ENCODE peak calls at places on chromosomes 12 and 14, in four cellular contexts. V, E, D and F are unnamed samples.

GRCh38 chr14:76724827-76725550 is 36.3 kb upstream of the VASH1 start:
- DNase-seq in V (no peak), D (no peak), E (no peak), F (no peak)

GRCh38 chr14:79278798-79279644 is 932.3 kb downstream of the DIO2 start:
- DNase-seq in D (no peak), E (no peak), V (peak), F (peak)

GRCh38 chr14:43665570-43666267 is 841.4 kb downstream of the FSCB start:
- DNase-seq in E (no peak), V (no peak), D (no peak), F (no peak)

GRCh38 chr12:18492372-18493025 is 231.2 kb downstream of the PIK3C2G start:
- DNase-seq in E (no peak), D (no peak), V (no peak), F (no peak)

GRCh38 chr14:72599579-72600470 is 294.1 kb downstream of the DPF3 start:
- DNase-seq in D (no peak), V (no peak), E (peak), F (no peak)

GRCh38 chr12:69059465-69060457 is 126.8 kb upstream of the CPM start:
- DNase-seq in E (no peak), D (peak), V (no peak), F (no peak)

GRCh38 chr14:96622926-96623325 is 120.7 kb downstream of the PAPOLA start:
- DNase-seq in D (no peak), E (no peak), V (no peak), F (no peak)

GRCh38 chr12:117805865-117806264 is 162.9 kb downstream of the KSR2 start:
- DNase-seq in E (no peak), V (no peak), D (no peak), F (no peak)

GRCh38 chr12:27436029-27436428 is 10.5 kb upstream of the SMCO2 start:
- DNase-seq in E (no peak), D (no peak), V (no peak), F (peak)

GRCh38 chr14:70186826-70187483 is 1.8 kb downstream of the SLC8A3 start:
- DNase-seq in V (peak), D (no peak), E (no peak), F (no peak)

GRCh38 chr12:89453121-89453520 is 71.5 kb downstream of the GALNT4 start:
- DNase-seq in E (no peak), D (no peak), V (no peak), F (no peak)

GRCh38 chr14:79274641-79275366 is 936.5 kb downstream of the DIO2 start:
- DNase-seq in V (no peak), D (no peak), E (no peak), F (no peak)

GRCh38 chr12:57389033-57389432 is 41.8 kb downstream of the R3HDM2 start:
- DNase-seq in E (no peak), V (no peak), D (peak), F (no peak)

GRCh38 chr14:63203015-63203414 is 1.2 kb upstream of the RHOJ start:
- DNase-seq in V (no peak), D (no peak), E (no peak), F (no peak)

GRCh38 chr12:80183939-80184338 is 84.6 kb downstream of the OTOGL start:
- DNase-seq in E (no peak), D (no peak), V (no peak), F (no peak)

GRCh38 chr12:28014196-28014595 is 41.7 kb upstream of the PTHLH start:
- DNase-seq in V (no peak), D (no peak), E (no peak), F (no peak)

GRCh38 chr14:57755018-57755521 is 110.8 kb downstream of the SLC35F4 start:
- DNase-seq in D (no peak), V (peak), E (no peak), F (no peak)

GRCh38 chr14:100825691-100826331 is at the start of gene MEG3:
- DNase-seq in D (no peak), E (no peak), V (no peak), F (no peak)

GRCh38 chr12:84738481-84738972 is 174.1 kb downstream of the SLC6A15 start:
- DNase-seq in D (no peak), E (no peak), V (no peak), F (no peak)

GRCh38 chr14:65131176-65131765 is 29.0 kb upstream of the MAX start:
- DNase-seq in D (peak), E (no peak), V (no peak), F (no peak)

GRCh38 chr12:122423258-122424165 is 1.0 kb upstream of the CLIP1 start:
- DNase-seq in E (no peak), D (peak), V (peak), F (no peak)

GRCh38 chr12:54398995-54399793 is 14.7 kb upstream of the ZNF385A start:
- DNase-seq in D (peak), V (peak), E (peak), F (no peak)

GRCh38 chr12:44960423-44960822 is 84.3 kb upstream of the NELL2 start:
- DNase-seq in E (no peak), V (peak), D (no peak), F (no peak)

GRCh38 chr14:103221781-103222358 is 98.6 kb downstream of the TNFAIP2 start:
- DNase-seq in D (no peak), V (no peak), E (no peak), F (no peak)

GRCh38 chr14:75242546-75243273 is 35.9 kb upstream of the FOS start:
- DNase-seq in V (no peak), D (no peak), E (no peak), F (no peak)

GRCh38 chr14:58796636-58797429 is 159.1 kb downstream of the DACT1 start:
- DNase-seq in E (no peak), V (peak), D (no peak), F (no peak)

GRCh38 chr14:21723431-21724045 is 49.9 kb upstream of the OR4E1 start:
- DNase-seq in V (peak), D (peak), E (peak), F (peak)

GRCh38 chr12:52202361-52203078 is 10.7 kb upstream of the KRT80 start:
- DNase-seq in D (no peak), V (no peak), E (no peak), F (no peak)

GRCh38 chr14:99656171-99656570 is 11.2 kb downstream of the HHIPL1 start:
- DNase-seq in E (no peak), V (no peak), D (no peak), F (no peak)

GRCh38 chr14:99653618-99654017 is 8.7 kb downstream of the HHIPL1 start:
- DNase-seq in D (no peak), E (no peak), V (no peak), F (no peak)

GRCh38 chr14:99651953-99652746 is 7.2 kb downstream of the HHIPL1 start:
- DNase-seq in V (no peak), E (no peak), D (no peak), F (no peak)

GRCh38 chr14:99655521-99655920 is 10.6 kb downstream of the HHIPL1 start:
- DNase-seq in E (no peak), D (no peak), V (no peak), F (no peak)

DNA sequence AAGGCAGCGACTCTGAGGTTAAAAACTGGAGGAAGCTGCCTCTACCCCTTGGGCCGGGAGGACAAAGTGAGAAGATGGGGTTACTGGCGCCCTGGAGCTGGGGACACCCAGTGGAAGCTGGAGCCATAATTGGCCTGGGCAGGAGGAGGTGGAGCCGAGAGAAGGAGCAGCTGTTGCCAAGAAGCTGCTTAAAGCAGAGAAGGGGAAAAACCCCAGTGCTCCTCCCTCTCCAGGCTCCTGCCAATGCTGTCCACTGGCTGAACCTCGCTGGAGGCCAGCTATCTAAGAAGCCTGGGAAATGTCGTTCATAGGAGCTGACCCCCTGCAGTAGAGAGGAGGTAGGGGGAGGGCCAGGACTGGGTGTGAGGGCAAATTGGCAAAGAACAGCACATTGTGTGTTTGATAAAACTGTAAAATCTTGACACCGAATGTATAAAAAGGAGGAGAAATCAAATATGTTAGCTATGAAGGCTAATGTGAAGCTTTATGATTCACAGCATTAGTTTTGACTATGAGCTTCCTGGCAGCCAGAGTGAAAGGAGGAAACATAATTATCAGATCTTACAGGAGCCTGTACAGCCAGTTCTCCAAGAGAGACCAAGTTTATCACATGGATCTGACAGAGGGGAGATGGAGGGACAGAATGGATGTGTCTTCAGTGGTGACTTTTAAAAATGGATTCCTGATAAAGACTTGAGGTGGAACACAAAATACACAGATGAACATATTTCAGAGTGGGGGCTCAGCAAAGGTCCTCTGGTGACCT is 9.5 kb downstream of the HHIPL1 start:
- DNase-seq in E (no peak), V (no peak), D (no peak), F (no peak)
- TF ChIP-seq ATF3 in E (no peak), V (no peak), D (no peak), F (no peak)

GRCh38 chr14:105616802-105617192 is 90.4 kb downstream of the TMEM121 start:
- DNase-seq in E (no peak), V (no peak), D (no peak), F (no peak)

GRCh38 chr14:105617201-105617777 is 90.9 kb downstream of the TMEM121 start:
- DNase-seq in D (no peak), E (no peak), V (no peak), F (no peak)

GRCh38 chr14:105627701-105628100 is 101.3 kb downstream of the TMEM121 start:
- DNase-seq in V (no peak), D (no peak), E (no peak), F (no peak)

GRCh38 chr14:105622329-105622955 is 96.1 kb downstream of the TMEM121 start:
- DNase-seq in V (no peak), D (no peak), E (no peak), F (no peak)
- TF ChIP-seq ATF3 in V (no peak), D (no peak), E (no peak), F (no peak)

GRCh38 chr14:68158640-68159039 is 339.1 kb downstream of the RAD51B start:
- DNase-seq in E (no peak), V (no peak), D (no peak), F (no peak)

GRCh38 chr14:68157971-68158371 is 338.4 kb downstream of the RAD51B start:
- DNase-seq in D (no peak), E (no peak), V (no peak), F (no peak)

GRCh38 chr14:68164723-68165122 is 345.1 kb downstream of the RAD51B start:
- DNase-seq in D (no peak), E (no peak), V (no peak), F (no peak)

GRCh38 chr14:68160269-68160668 is 340.7 kb downstream of the RAD51B start:
- DNase-seq in V (no peak), D (no peak), E (no peak), F (no peak)

DNA sequence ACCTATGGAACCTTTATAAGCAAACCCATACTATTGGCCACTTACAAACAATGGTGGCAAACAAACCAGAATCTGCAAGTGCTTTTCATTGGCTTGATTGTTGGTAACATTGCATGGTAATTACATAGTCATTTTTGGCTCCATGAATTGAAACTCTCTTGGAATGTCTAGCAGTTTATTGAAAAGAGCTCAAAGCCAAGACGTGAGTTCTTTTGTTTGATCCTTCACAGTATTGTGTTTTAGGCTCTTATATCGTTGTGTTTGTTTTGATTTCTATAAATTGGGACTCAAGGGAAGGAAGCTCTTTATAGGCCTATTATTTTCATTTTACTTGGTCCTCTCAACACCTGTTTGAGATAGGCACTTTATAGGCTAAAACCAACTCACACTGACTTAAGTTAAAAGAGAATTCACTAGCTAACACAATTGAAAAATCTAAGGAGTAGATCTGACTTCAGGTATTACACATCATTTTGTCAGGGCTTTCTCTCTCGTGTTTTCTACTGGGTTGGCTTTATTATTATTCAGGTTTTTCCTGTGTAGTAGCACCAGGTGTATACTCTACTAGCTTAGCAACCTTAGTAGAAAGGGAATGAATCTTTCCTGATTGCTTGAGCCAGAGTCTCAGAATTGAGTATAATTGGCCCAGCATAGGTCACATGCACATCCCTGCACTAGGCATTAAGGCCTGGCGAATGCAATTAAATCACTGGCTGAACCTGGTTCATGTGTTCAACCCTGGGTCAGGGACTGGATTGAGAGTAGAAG is 341.4 kb downstream of the RAD51B start:
- DNase-seq in D (no peak), V (no peak), E (no peak), F (no peak)
- TF ChIP-seq ATF3 in D (no peak), V (no peak), E (no peak), F (no peak)

DNA sequence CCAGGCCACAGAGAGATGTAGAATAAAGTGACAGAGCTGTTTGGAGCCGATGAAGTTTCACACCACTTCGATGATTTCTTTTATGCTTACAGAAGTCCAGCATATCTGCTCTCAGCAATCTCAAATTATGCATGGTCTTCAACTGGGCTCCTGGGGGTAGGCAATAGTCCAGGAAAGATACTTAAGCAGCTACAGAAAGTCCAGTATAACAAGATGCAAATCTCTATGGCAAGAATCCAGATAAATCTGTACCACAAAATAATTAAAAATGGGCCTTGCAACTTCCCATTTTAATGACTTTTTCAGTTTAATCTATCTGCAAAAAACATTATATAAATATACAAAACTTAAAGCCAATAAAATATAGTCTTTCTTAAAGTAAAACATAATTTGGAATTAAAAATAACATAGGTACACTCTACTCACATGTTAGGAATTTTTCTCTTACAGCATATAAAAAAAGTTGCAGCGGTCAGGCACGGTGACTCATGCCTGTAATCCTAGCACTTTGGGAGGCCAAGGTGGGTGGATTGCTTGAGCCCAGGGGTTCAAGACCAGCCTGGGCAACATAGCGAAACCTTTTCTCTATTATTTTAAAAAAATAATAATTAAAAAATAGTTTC is 20.5 kb upstream of the RAD51AP1 start:
- DNase-seq in V (no peak), E (no peak), D (peak), F (no peak)
- TF ChIP-seq ATF3 in V (no peak), E (no peak), D (no peak), F (no peak)

DNA sequence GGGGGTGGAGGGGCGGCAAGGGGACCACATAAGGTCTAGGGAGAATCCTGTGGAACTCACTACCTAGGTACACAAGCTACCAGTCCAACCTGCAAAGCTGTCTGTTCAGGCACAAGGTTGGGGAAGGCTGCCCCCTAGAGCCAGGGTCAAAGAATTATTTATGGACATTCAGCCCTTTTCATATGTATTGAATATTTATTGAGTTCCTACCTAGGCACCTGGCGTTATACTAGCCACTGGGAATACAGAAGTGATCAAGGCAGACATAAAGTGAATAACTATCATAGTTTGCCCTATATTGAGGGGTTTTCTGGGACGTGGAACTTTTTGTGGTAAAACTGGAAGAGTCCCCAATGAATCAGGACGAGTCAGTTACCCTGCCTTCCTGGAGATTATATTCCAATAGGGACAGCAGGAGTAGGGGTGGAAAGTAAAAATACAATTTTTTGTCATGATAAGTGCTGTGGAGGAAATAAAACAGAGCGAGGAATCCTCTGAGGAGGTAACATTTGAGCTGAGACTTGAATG is 5.8 kb upstream of the SLC48A1 start:
- DNase-seq in V (peak), E (peak), D (peak), F (no peak)
- TF ChIP-seq ATF3 in V (no peak), E (no peak), D (no peak), F (no peak)

DNA sequence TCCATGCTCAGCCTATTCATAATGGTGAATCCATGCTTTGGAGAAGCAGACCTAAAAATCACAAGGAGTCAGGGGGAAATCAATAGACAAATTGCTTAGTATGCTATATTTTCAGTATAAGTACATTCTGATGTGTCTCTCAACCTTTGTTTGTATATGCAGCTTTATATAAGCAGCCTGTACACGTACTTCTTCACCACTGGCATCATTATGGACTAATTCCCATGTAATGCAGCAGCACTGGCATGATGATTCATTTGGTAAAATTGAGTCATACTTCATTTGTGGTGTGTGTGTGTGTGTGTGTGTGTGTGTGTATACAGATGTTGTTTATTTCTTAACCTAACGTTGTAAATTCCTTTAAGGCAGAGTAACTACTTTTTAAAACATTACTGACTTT is 10.9 kb downstream of the DCP1B start:
- DNase-seq in D (peak), V (no peak), E (no peak), F (no peak)
- TF ChIP-seq ATF3 in D (peak), V (no peak), E (no peak), F (no peak)

DNA sequence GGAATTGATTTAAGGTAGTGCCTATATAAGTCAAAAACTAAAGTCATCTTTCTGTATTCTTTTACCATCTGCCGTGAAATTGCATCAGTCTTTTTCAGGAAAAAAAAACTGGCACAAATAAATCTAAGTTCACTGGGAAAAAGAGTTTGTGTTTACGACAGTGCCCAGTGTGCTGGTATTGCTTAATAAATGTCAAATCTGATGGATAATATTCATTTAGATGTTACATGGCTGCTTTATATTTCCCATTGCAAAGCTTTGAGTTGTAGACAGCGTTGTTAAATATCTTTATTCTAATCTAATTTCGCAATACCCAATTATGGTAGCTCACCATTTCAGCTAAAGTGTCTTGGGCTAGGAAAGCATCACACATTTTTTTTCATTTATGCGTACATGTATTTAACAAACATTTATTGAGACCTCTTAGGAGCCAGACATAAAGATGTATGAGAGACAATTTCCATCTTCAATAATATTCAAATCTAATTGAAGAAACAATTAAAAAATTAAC is 1994.5 kb upstream of the FLRT2 start:
- DNase-seq in E (no peak), V (no peak), D (no peak), F (no peak)
- TF ChIP-seq ATF3 in E (no peak), V (no peak), D (no peak), F (no peak)

DNA sequence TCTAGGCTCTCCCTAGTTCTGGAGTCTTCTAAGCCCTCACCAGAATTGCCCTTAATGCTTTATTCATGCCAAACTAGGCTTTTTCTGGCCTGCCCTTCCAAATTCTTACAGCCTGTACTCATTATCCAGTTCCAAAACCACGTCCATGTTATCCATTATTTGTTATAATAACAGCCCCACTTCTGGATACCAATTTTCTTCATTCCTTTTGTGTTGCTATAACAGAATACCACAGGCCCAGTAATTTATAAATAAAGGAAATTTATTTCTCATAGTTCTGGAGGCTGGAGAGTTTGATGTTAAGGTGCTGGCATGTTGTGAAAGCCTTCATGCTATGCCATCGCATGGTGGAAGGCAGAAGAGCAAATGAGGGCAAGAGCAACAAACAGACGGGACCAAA is 68.0 kb upstream of the AMIGO2 start:
- DNase-seq in E (no peak), V (no peak), D (no peak), F (no peak)
- TF ChIP-seq ATF3 in E (no peak), V (no peak), D (no peak), F (no peak)